ENCODE peak calls at places on chromosomes 7 and 10, in seven cellular contexts. W is Right ventricle myocardium superior, M is HepG2, E is left lung, P is DND-41, H is left cardiac atrium, R is gastrocnemius medialis. K is an unnamed sample.

GRCh38 chr10:77282163-77282562 is 355.4 kb downstream of the KCNMA1 start:
- ATAC-seq in W (no peak), M (no peak), E (no peak), P (no peak), H (no peak), R (no peak), K (no peak)

GRCh38 chr10:123551259-123551658 is 114.9 kb upstream of the GPR26 start:
- ATAC-seq in W (no peak), M (no peak), E (no peak), P (no peak), H (no peak), R (no peak), K (no peak)

GRCh38 chr7:153047079-153047478 is 287.5 kb downstream of the ACTR3B start:
- ATAC-seq in W (no peak), M (no peak), E (no peak), P (no peak), H (no peak), R (no peak), K (no peak)

GRCh38 chr7:27160147-27160545 is 3.7 kb upstream of the HOXA7 start:
- ATAC-seq in W (no peak), M (no peak), E (no peak), P (no peak), H (no peak), R (no peak), K (no peak)

GRCh38 chr7:155953781-155954549 is 141.7 kb upstream of the SHH start:
- ATAC-seq in W (no peak), M (peak), E (peak), P (no peak), H (no peak), R (no peak), K (no peak)

GRCh38 chr10:117266400-117266799 is 25.5 kb downstream of the SLC18A2 start:
- ATAC-seq in W (no peak), M (no peak), E (no peak), P (peak), H (no peak), R (no peak), K (no peak)

GRCh38 chr7:27999829-28000228 is 180.8 kb downstream of the JAZF1 start:
- ATAC-seq in W (no peak), M (no peak), E (no peak), P (no peak), H (no peak), R (no peak), K (no peak)

GRCh38 chr10:35172574-35172973 is 45.9 kb downstream of the CREM start:
- ATAC-seq in W (peak), M (no peak), E (no peak), P (no peak), H (no peak), R (peak), K (no peak)

GRCh38 chr7:129010075-129010474 is 44.8 kb downstream of the TNPO3 start:
- ATAC-seq in W (peak), M (no peak), E (peak), P (no peak), H (no peak), R (no peak), K (no peak)

GRCh38 chr7:48046458-48046857 is 11.1 kb downstream of the C7orf57 start:
- ATAC-seq in W (no peak), M (no peak), E (no peak), P (no peak), H (peak), R (no peak), K (no peak)

GRCh38 chr7:53504914-53505313 is 469.5 kb downstream of the POM121L12 start:
- ATAC-seq in W (no peak), M (no peak), E (no peak), P (no peak), H (no peak), R (no peak), K (no peak)

GRCh38 chr7:32914186-32914585 is 22.6 kb upstream of the KBTBD2 start:
- ATAC-seq in W (no peak), M (peak), E (no peak), P (no peak), H (no peak), R (no peak), K (no peak)

GRCh38 chr7:50584386-50584785 is 19.2 kb upstream of the DDC start:
- ATAC-seq in W (no peak), M (no peak), E (no peak), P (no peak), H (no peak), R (no peak), K (no peak)

GRCh38 chr10:90437452-90437851 is 420.4 kb downstream of the HTR7 start:
- ATAC-seq in W (no peak), M (no peak), E (no peak), P (no peak), H (no peak), R (no peak), K (no peak)

GRCh38 chr7:1428941-1429444 is 30.3 kb downstream of the MICALL2 start:
- ATAC-seq in W (no peak), M (peak), E (no peak), P (no peak), H (no peak), R (no peak), K (no peak)

GRCh38 chr7:156666368-156667109 is 26.0 kb downstream of the RNF32 start:
- ATAC-seq in W (no peak), M (peak), E (no peak), P (no peak), H (no peak), R (no peak), K (peak)

GRCh38 chr7:48255046-48255445 is 83.8 kb downstream of the ABCA13 start:
- ATAC-seq in W (no peak), M (no peak), E (no peak), P (no peak), H (no peak), R (no peak), K (peak)

GRCh38 chr7:108211382-108212201 is 81.4 kb upstream of the LAMB4 start:
- ATAC-seq in W (no peak), M (peak), E (no peak), P (no peak), H (no peak), R (no peak), K (peak)

GRCh38 chr10:72564596-72564995 is 61.3 kb downstream of the MICU1 start:
- ATAC-seq in W (no peak), M (no peak), E (peak), P (no peak), H (no peak), R (no peak), K (peak)

GRCh38 chr10:7550038-7550437 is 116.7 kb downstream of the ITIH5 start:
- ATAC-seq in W (no peak), M (no peak), E (no peak), P (no peak), H (no peak), R (no peak), K (no peak)

GRCh38 chr7:141710301-141710700 is 2.1 kb downstream of the WEE2 start:
- ATAC-seq in W (no peak), M (no peak), E (no peak), P (no peak), H (no peak), R (no peak), K (no peak)

GRCh38 chr7:18496336-18496700 is 769 bp downstream of the HDAC9 start:
- ATAC-seq in W (no peak), M (no peak), E (no peak), P (no peak), H (no peak), R (no peak), K (no peak)

GRCh38 chr10:132443998-132444876 is 47.2 kb downstream of the PWWP2B start:
- ATAC-seq in W (no peak), M (no peak), E (no peak), P (peak), H (no peak), R (no peak), K (no peak)

GRCh38 chr7:91636728-91637127 is 243.8 kb downstream of the MTERF1 start:
- ATAC-seq in W (no peak), M (no peak), E (no peak), P (no peak), H (no peak), R (no peak), K (no peak)

GRCh38 chr7:142999793-143000192 is 27.1 kb downstream of the OR9A2 start:
- ATAC-seq in W (no peak), M (no peak), E (no peak), P (no peak), H (no peak), R (no peak), K (no peak)

GRCh38 chr7:124171068-124171467 is 138.2 kb upstream of the TMEM229A start:
- ATAC-seq in W (no peak), M (no peak), E (peak), P (no peak), H (no peak), R (no peak), K (no peak)

GRCh38 chr7:121103091-121103490 is 114.6 kb downstream of the CPED1 start:
- ATAC-seq in W (no peak), M (no peak), E (no peak), P (no peak), H (no peak), R (no peak), K (no peak)

GRCh38 chr10:62186999-62187695 is 81.5 kb downstream of the RTKN2 start:
- ATAC-seq in W (no peak), M (no peak), E (peak), P (no peak), H (no peak), R (no peak), K (peak)

GRCh38 chr10:133276435-133277201 is at the start of gene ADAM8:
- ATAC-seq in W (peak), M (no peak), E (peak), P (no peak), H (peak), R (no peak), K (peak)

GRCh38 chr7:70734436-70734835 is 397.5 kb upstream of the GALNT17 start:
- ATAC-seq in W (no peak), M (no peak), E (no peak), P (no peak), H (no peak), R (no peak), K (no peak)

GRCh38 chr7:25619963-25620799 is 391.9 kb upstream of the NPVF start:
- ATAC-seq in W (peak), M (no peak), E (no peak), P (peak), H (peak), R (peak), K (peak)

GRCh38 chr10:89838002-89838615 is 136.7 kb downstream of the KIF20B start:
- ATAC-seq in W (peak), M (no peak), E (peak), P (no peak), H (no peak), R (no peak), K (peak)

GRCh38 chr10:36033808-36034207 is 391.7 kb upstream of the FZD8 start:
- ATAC-seq in W (no peak), M (no peak), E (no peak), P (no peak), H (no peak), R (no peak), K (no peak)

GRCh38 chr10:93680414-93681047 is 21.9 kb downstream of the FRA10AC1 start:
- ATAC-seq in W (peak), M (peak), E (peak), P (peak), H (peak), R (no peak), K (no peak)

GRCh38 chr10:74936577-74937445 is 110.4 kb downstream of the KAT6B start:
- ATAC-seq in W (no peak), M (no peak), E (peak), P (no peak), H (no peak), R (no peak), K (no peak)

GRCh38 chr7:15600298-15600697 is 38.5 kb upstream of the AGMO start:
- ATAC-seq in W (no peak), M (no peak), E (no peak), P (no peak), H (no peak), R (no peak), K (no peak)

GRCh38 chr10:73552819-73553218 is 38.3 kb downstream of the USP54 start:
- ATAC-seq in W (no peak), M (no peak), E (peak), P (no peak), H (no peak), R (peak), K (no peak)

K was measured in activated T-helper 17 cell treated with anti-CD3 and anti-CD28 coated beads, Interleukin-2, amount 50 U/mL, for 72 hours.